ENCODE peak calls at places on chromosomes 7 and 10, in five cellular contexts. One of them, this sample, is unnamed.

GRCh38 chr10:131464789-131465188 is 153.3 kb upstream of the TCERG1L start:
- DNase-seq in stimulated activated naive CD8-positive, alpha-beta T cell treated with anti-CD3 and anti-CD28 coated beads, Interleukin-15, Interleukin-2, amounts not matched to agents 100 U/mL and 50 U/mL, for 24 hours: no peak
- DNase-seq in Right ventricle myocardium superior: no peak
- DNase-seq in stimulated activated CD4-positive, alpha-beta T cell treated with anti-CD3 and anti-CD28 coated beads, Interleukin-12 subunit alpha, Interleukin-12 subunit beta, amount 100 ng/mL, for 4 hours: no peak
- DNase-seq in activated CD8-positive, alpha-beta memory T cell treated with anti-CD3 and anti-CD28 coated beads, Interleukin-2, amount 50 U/mL, for 48 hours: no peak
- DNase-seq in this sample: no peak

GRCh38 chr10:112985701-112986510 is 35.9 kb downstream of the TCF7L2 start:
- DNase-seq in stimulated activated CD4-positive, alpha-beta T cell treated with anti-CD3 and anti-CD28 coated beads, Interleukin-12 subunit alpha, Interleukin-12 subunit beta, amount 100 ng/mL, for 4 hours: no peak
- DNase-seq in Right ventricle myocardium superior: no peak
- DNase-seq in activated CD8-positive, alpha-beta memory T cell treated with anti-CD3 and anti-CD28 coated beads, Interleukin-2, amount 50 U/mL, for 48 hours: no peak
- DNase-seq in stimulated activated naive CD8-positive, alpha-beta T cell treated with anti-CD3 and anti-CD28 coated beads, Interleukin-15, Interleukin-2, amounts not matched to agents 100 U/mL and 50 U/mL, for 24 hours: peak
- DNase-seq in this sample: peak

GRCh38 chr7:84112771-84113170 is 81.8 kb downstream of the SEMA3A start:
- DNase-seq in stimulated activated naive CD8-positive, alpha-beta T cell treated with anti-CD3 and anti-CD28 coated beads, Interleukin-15, Interleukin-2, amounts not matched to agents 100 U/mL and 50 U/mL, for 24 hours: no peak
- DNase-seq in Right ventricle myocardium superior: no peak
- DNase-seq in stimulated activated CD4-positive, alpha-beta T cell treated with anti-CD3 and anti-CD28 coated beads, Interleukin-12 subunit alpha, Interleukin-12 subunit beta, amount 100 ng/mL, for 4 hours: no peak
- DNase-seq in activated CD8-positive, alpha-beta memory T cell treated with anti-CD3 and anti-CD28 coated beads, Interleukin-2, amount 50 U/mL, for 48 hours: no peak
- DNase-seq in this sample: no peak

GRCh38 chr10:58573144-58573543 is 60.5 kb downstream of the BICC1 start:
- DNase-seq in activated CD8-positive, alpha-beta memory T cell treated with anti-CD3 and anti-CD28 coated beads, Interleukin-2, amount 50 U/mL, for 48 hours: no peak
- DNase-seq in Right ventricle myocardium superior: no peak
- DNase-seq in stimulated activated CD4-positive, alpha-beta T cell treated with anti-CD3 and anti-CD28 coated beads, Interleukin-12 subunit alpha, Interleukin-12 subunit beta, amount 100 ng/mL, for 4 hours: no peak
- DNase-seq in stimulated activated naive CD8-positive, alpha-beta T cell treated with anti-CD3 and anti-CD28 coated beads, Interleukin-15, Interleukin-2, amounts not matched to agents 100 U/mL and 50 U/mL, for 24 hours: no peak
- DNase-seq in this sample: no peak

GRCh38 chr10:70679498-70679897 is 7.2 kb downstream of the ADAMTS14 start:
- DNase-seq in stimulated activated naive CD8-positive, alpha-beta T cell treated with anti-CD3 and anti-CD28 coated beads, Interleukin-15, Interleukin-2, amounts not matched to agents 100 U/mL and 50 U/mL, for 24 hours: no peak
- DNase-seq in Right ventricle myocardium superior: peak
- DNase-seq in activated CD8-positive, alpha-beta memory T cell treated with anti-CD3 and anti-CD28 coated beads, Interleukin-2, amount 50 U/mL, for 48 hours: no peak
- DNase-seq in stimulated activated CD4-positive, alpha-beta T cell treated with anti-CD3 and anti-CD28 coated beads, Interleukin-12 subunit alpha, Interleukin-12 subunit beta, amount 100 ng/mL, for 4 hours: no peak
- DNase-seq in this sample: no peak

GRCh38 chr10:507355-507699 is 182.1 kb downstream of the DIP2C start:
- DNase-seq in Right ventricle myocardium superior: no peak
- DNase-seq in activated CD8-positive, alpha-beta memory T cell treated with anti-CD3 and anti-CD28 coated beads, Interleukin-2, amount 50 U/mL, for 48 hours: no peak
- DNase-seq in stimulated activated CD4-positive, alpha-beta T cell treated with anti-CD3 and anti-CD28 coated beads, Interleukin-12 subunit alpha, Interleukin-12 subunit beta, amount 100 ng/mL, for 4 hours: no peak
- DNase-seq in stimulated activated naive CD8-positive, alpha-beta T cell treated with anti-CD3 and anti-CD28 coated beads, Interleukin-15, Interleukin-2, amounts not matched to agents 100 U/mL and 50 U/mL, for 24 hours: no peak
- DNase-seq in this sample: no peak

GRCh38 chr7:111089822-111090426 is 1.0 kb upstream of the LRRN3 start:
- DNase-seq in stimulated activated naive CD8-positive, alpha-beta T cell treated with anti-CD3 and anti-CD28 coated beads, Interleukin-15, Interleukin-2, amounts not matched to agents 100 U/mL and 50 U/mL, for 24 hours: no peak
- DNase-seq in activated CD8-positive, alpha-beta memory T cell treated with anti-CD3 and anti-CD28 coated beads, Interleukin-2, amount 50 U/mL, for 48 hours: no peak
- DNase-seq in Right ventricle myocardium superior: no peak
- DNase-seq in stimulated activated CD4-positive, alpha-beta T cell treated with anti-CD3 and anti-CD28 coated beads, Interleukin-12 subunit alpha, Interleukin-12 subunit beta, amount 100 ng/mL, for 4 hours: no peak
- DNase-seq in this sample: peak

GRCh38 chr7:6637544-6638229 is 569 bp downstream of the ZNF316 start:
- DNase-seq in activated CD8-positive, alpha-beta memory T cell treated with anti-CD3 and anti-CD28 coated beads, Interleukin-2, amount 50 U/mL, for 48 hours: peak
- DNase-seq in stimulated activated CD4-positive, alpha-beta T cell treated with anti-CD3 and anti-CD28 coated beads, Interleukin-12 subunit alpha, Interleukin-12 subunit beta, amount 100 ng/mL, for 4 hours: peak
- DNase-seq in stimulated activated naive CD8-positive, alpha-beta T cell treated with anti-CD3 and anti-CD28 coated beads, Interleukin-15, Interleukin-2, amounts not matched to agents 100 U/mL and 50 U/mL, for 24 hours: peak
- DNase-seq in Right ventricle myocardium superior: no peak
- DNase-seq in this sample: no peak

GRCh38 chr7:103632972-103633371 is 187.0 kb upstream of the SLC26A5 start:
- DNase-seq in Right ventricle myocardium superior: no peak
- DNase-seq in stimulated activated naive CD8-positive, alpha-beta T cell treated with anti-CD3 and anti-CD28 coated beads, Interleukin-15, Interleukin-2, amounts not matched to agents 100 U/mL and 50 U/mL, for 24 hours: no peak
- DNase-seq in activated CD8-positive, alpha-beta memory T cell treated with anti-CD3 and anti-CD28 coated beads, Interleukin-2, amount 50 U/mL, for 48 hours: no peak
- DNase-seq in stimulated activated CD4-positive, alpha-beta T cell treated with anti-CD3 and anti-CD28 coated beads, Interleukin-12 subunit alpha, Interleukin-12 subunit beta, amount 100 ng/mL, for 4 hours: no peak
- DNase-seq in this sample: no peak

GRCh38 chr10:122230222-122230621 is 40.9 kb upstream of the BTBD16 start:
- DNase-seq in Right ventricle myocardium superior: no peak
- DNase-seq in stimulated activated naive CD8-positive, alpha-beta T cell treated with anti-CD3 and anti-CD28 coated beads, Interleukin-15, Interleukin-2, amounts not matched to agents 100 U/mL and 50 U/mL, for 24 hours: no peak
- DNase-seq in activated CD8-positive, alpha-beta memory T cell treated with anti-CD3 and anti-CD28 coated beads, Interleukin-2, amount 50 U/mL, for 48 hours: no peak
- DNase-seq in stimulated activated CD4-positive, alpha-beta T cell treated with anti-CD3 and anti-CD28 coated beads, Interleukin-12 subunit alpha, Interleukin-12 subunit beta, amount 100 ng/mL, for 4 hours: no peak
- DNase-seq in this sample: no peak

GRCh38 chr10:5343561-5343960 is 21.2 kb upstream of the UCN3 start:
- DNase-seq in Right ventricle myocardium superior: no peak
- DNase-seq in stimulated activated CD4-positive, alpha-beta T cell treated with anti-CD3 and anti-CD28 coated beads, Interleukin-12 subunit alpha, Interleukin-12 subunit beta, amount 100 ng/mL, for 4 hours: no peak
- DNase-seq in activated CD8-positive, alpha-beta memory T cell treated with anti-CD3 and anti-CD28 coated beads, Interleukin-2, amount 50 U/mL, for 48 hours: no peak
- DNase-seq in stimulated activated naive CD8-positive, alpha-beta T cell treated with anti-CD3 and anti-CD28 coated beads, Interleukin-15, Interleukin-2, amounts not matched to agents 100 U/mL and 50 U/mL, for 24 hours: no peak
- DNase-seq in this sample: no peak

GRCh38 chr10:112845145-112845544 is 104.9 kb upstream of the TCF7L2 start:
- DNase-seq in Right ventricle myocardium superior: no peak
- DNase-seq in stimulated activated CD4-positive, alpha-beta T cell treated with anti-CD3 and anti-CD28 coated beads, Interleukin-12 subunit alpha, Interleukin-12 subunit beta, amount 100 ng/mL, for 4 hours: no peak
- DNase-seq in activated CD8-positive, alpha-beta memory T cell treated with anti-CD3 and anti-CD28 coated beads, Interleukin-2, amount 50 U/mL, for 48 hours: no peak
- DNase-seq in stimulated activated naive CD8-positive, alpha-beta T cell treated with anti-CD3 and anti-CD28 coated beads, Interleukin-15, Interleukin-2, amounts not matched to agents 100 U/mL and 50 U/mL, for 24 hours: no peak
- DNase-seq in this sample: no peak

GRCh38 chr10:130452096-130452495 is 315.9 kb downstream of the GLRX3 start:
- DNase-seq in activated CD8-positive, alpha-beta memory T cell treated with anti-CD3 and anti-CD28 coated beads, Interleukin-2, amount 50 U/mL, for 48 hours: no peak
- DNase-seq in stimulated activated CD4-positive, alpha-beta T cell treated with anti-CD3 and anti-CD28 coated beads, Interleukin-12 subunit alpha, Interleukin-12 subunit beta, amount 100 ng/mL, for 4 hours: no peak
- DNase-seq in stimulated activated naive CD8-positive, alpha-beta T cell treated with anti-CD3 and anti-CD28 coated beads, Interleukin-15, Interleukin-2, amounts not matched to agents 100 U/mL and 50 U/mL, for 24 hours: no peak
- DNase-seq in Right ventricle myocardium superior: no peak
- DNase-seq in this sample: no peak

GRCh38 chr7:116236020-116236630 is 25.8 kb downstream of the TES start:
- DNase-seq in stimulated activated CD4-positive, alpha-beta T cell treated with anti-CD3 and anti-CD28 coated beads, Interleukin-12 subunit alpha, Interleukin-12 subunit beta, amount 100 ng/mL, for 4 hours: peak
- DNase-seq in Right ventricle myocardium superior: no peak
- DNase-seq in stimulated activated naive CD8-positive, alpha-beta T cell treated with anti-CD3 and anti-CD28 coated beads, Interleukin-15, Interleukin-2, amounts not matched to agents 100 U/mL and 50 U/mL, for 24 hours: peak
- DNase-seq in activated CD8-positive, alpha-beta memory T cell treated with anti-CD3 and anti-CD28 coated beads, Interleukin-2, amount 50 U/mL, for 48 hours: no peak
- DNase-seq in this sample: peak

GRCh38 chr7:151725844-151726770 is 150.8 kb downstream of the PRKAG2 start:
- DNase-seq in stimulated activated naive CD8-positive, alpha-beta T cell treated with anti-CD3 and anti-CD28 coated beads, Interleukin-15, Interleukin-2, amounts not matched to agents 100 U/mL and 50 U/mL, for 24 hours: no peak
- DNase-seq in stimulated activated CD4-positive, alpha-beta T cell treated with anti-CD3 and anti-CD28 coated beads, Interleukin-12 subunit alpha, Interleukin-12 subunit beta, amount 100 ng/mL, for 4 hours: no peak
- DNase-seq in activated CD8-positive, alpha-beta memory T cell treated with anti-CD3 and anti-CD28 coated beads, Interleukin-2, amount 50 U/mL, for 48 hours: no peak
- DNase-seq in Right ventricle myocardium superior: peak
- DNase-seq in this sample: no peak

GRCh38 chr10:79202188-79203013 is 133.6 kb downstream of the ZMIZ1 start:
- DNase-seq in activated CD8-positive, alpha-beta memory T cell treated with anti-CD3 and anti-CD28 coated beads, Interleukin-2, amount 50 U/mL, for 48 hours: peak
- DNase-seq in stimulated activated CD4-positive, alpha-beta T cell treated with anti-CD3 and anti-CD28 coated beads, Interleukin-12 subunit alpha, Interleukin-12 subunit beta, amount 100 ng/mL, for 4 hours: peak
- DNase-seq in Right ventricle myocardium superior: peak
- DNase-seq in stimulated activated naive CD8-positive, alpha-beta T cell treated with anti-CD3 and anti-CD28 coated beads, Interleukin-15, Interleukin-2, amounts not matched to agents 100 U/mL and 50 U/mL, for 24 hours: peak
- DNase-seq in this sample: peak

GRCh38 chr7:130970196-130970595 is 236.2 kb upstream of the KLF14 start:
- DNase-seq in Right ventricle myocardium superior: no peak
- DNase-seq in stimulated activated naive CD8-positive, alpha-beta T cell treated with anti-CD3 and anti-CD28 coated beads, Interleukin-15, Interleukin-2, amounts not matched to agents 100 U/mL and 50 U/mL, for 24 hours: no peak
- DNase-seq in activated CD8-positive, alpha-beta memory T cell treated with anti-CD3 and anti-CD28 coated beads, Interleukin-2, amount 50 U/mL, for 48 hours: no peak
- DNase-seq in stimulated activated CD4-positive, alpha-beta T cell treated with anti-CD3 and anti-CD28 coated beads, Interleukin-12 subunit alpha, Interleukin-12 subunit beta, amount 100 ng/mL, for 4 hours: no peak
- DNase-seq in this sample: no peak

GRCh38 chr10:11270135-11270857 is 252.6 kb downstream of the CELF2 start:
- DNase-seq in Right ventricle myocardium superior: peak
- DNase-seq in stimulated activated naive CD8-positive, alpha-beta T cell treated with anti-CD3 and anti-CD28 coated beads, Interleukin-15, Interleukin-2, amounts not matched to agents 100 U/mL and 50 U/mL, for 24 hours: peak
- DNase-seq in stimulated activated CD4-positive, alpha-beta T cell treated with anti-CD3 and anti-CD28 coated beads, Interleukin-12 subunit alpha, Interleukin-12 subunit beta, amount 100 ng/mL, for 4 hours: peak
- DNase-seq in activated CD8-positive, alpha-beta memory T cell treated with anti-CD3 and anti-CD28 coated beads, Interleukin-2, amount 50 U/mL, for 48 hours: peak
- DNase-seq in this sample: peak

GRCh38 chr10:5563237-5563961 is 38.6 kb downstream of the CALML3 start:
- DNase-seq in stimulated activated CD4-positive, alpha-beta T cell treated with anti-CD3 and anti-CD28 coated beads, Interleukin-12 subunit alpha, Interleukin-12 subunit beta, amount 100 ng/mL, for 4 hours: no peak
- DNase-seq in activated CD8-positive, alpha-beta memory T cell treated with anti-CD3 and anti-CD28 coated beads, Interleukin-2, amount 50 U/mL, for 48 hours: peak
- DNase-seq in stimulated activated naive CD8-positive, alpha-beta T cell treated with anti-CD3 and anti-CD28 coated beads, Interleukin-15, Interleukin-2, amounts not matched to agents 100 U/mL and 50 U/mL, for 24 hours: no peak
- DNase-seq in Right ventricle myocardium superior: peak
- DNase-seq in this sample: no peak

GRCh38 chr7:134126937-134127848 is at the start of gene LRGUK:
- DNase-seq in stimulated activated naive CD8-positive, alpha-beta T cell treated with anti-CD3 and anti-CD28 coated beads, Interleukin-15, Interleukin-2, amounts not matched to agents 100 U/mL and 50 U/mL, for 24 hours: peak
- DNase-seq in activated CD8-positive, alpha-beta memory T cell treated with anti-CD3 and anti-CD28 coated beads, Interleukin-2, amount 50 U/mL, for 48 hours: peak
- DNase-seq in stimulated activated CD4-positive, alpha-beta T cell treated with anti-CD3 and anti-CD28 coated beads, Interleukin-12 subunit alpha, Interleukin-12 subunit beta, amount 100 ng/mL, for 4 hours: peak
- DNase-seq in Right ventricle myocardium superior: peak
- DNase-seq in this sample: peak

GRCh38 chr7:48280100-48280499 is 108.8 kb downstream of the ABCA13 start:
- DNase-seq in Right ventricle myocardium superior: no peak
- DNase-seq in stimulated activated naive CD8-positive, alpha-beta T cell treated with anti-CD3 and anti-CD28 coated beads, Interleukin-15, Interleukin-2, amounts not matched to agents 100 U/mL and 50 U/mL, for 24 hours: no peak
- DNase-seq in activated CD8-positive, alpha-beta memory T cell treated with anti-CD3 and anti-CD28 coated beads, Interleukin-2, amount 50 U/mL, for 48 hours: no peak
- DNase-seq in stimulated activated CD4-positive, alpha-beta T cell treated with anti-CD3 and anti-CD28 coated beads, Interleukin-12 subunit alpha, Interleukin-12 subunit beta, amount 100 ng/mL, for 4 hours: no peak
- DNase-seq in this sample: no peak

GRCh38 chr7:45324683-45325237 is 167.2 kb downstream of the RAMP3 start:
- DNase-seq in stimulated activated naive CD8-positive, alpha-beta T cell treated with anti-CD3 and anti-CD28 coated beads, Interleukin-15, Interleukin-2, amounts not matched to agents 100 U/mL and 50 U/mL, for 24 hours: no peak
- DNase-seq in activated CD8-positive, alpha-beta memory T cell treated with anti-CD3 and anti-CD28 coated beads, Interleukin-2, amount 50 U/mL, for 48 hours: no peak
- DNase-seq in Right ventricle myocardium superior: no peak
- DNase-seq in stimulated activated CD4-positive, alpha-beta T cell treated with anti-CD3 and anti-CD28 coated beads, Interleukin-12 subunit alpha, Interleukin-12 subunit beta, amount 100 ng/mL, for 4 hours: no peak
- DNase-seq in this sample: no peak